ENCODE peak calls at places on chromosome 15, in four cellular contexts. R is KBM-7, K is cardiac fibroblast, B is cardiac septum. P is an unnamed sample.

GRCh38 chr15:70200511-70200991 is 102.8 kb upstream of the TLE3 start:
- DNase-seq in R (peak), K (no peak), B (peak), P (no peak)

GRCh38 chr15:39455502-39455991 is 125.3 kb upstream of the THBS1 start:
- DNase-seq in R (no peak), K (peak), B (no peak), P (no peak)

GRCh38 chr15:50697109-50697797 is 10.7 kb upstream of the TRPM7 start:
- DNase-seq in R (no peak), K (peak), B (no peak), P (no peak)

GRCh38 chr15:41017051-41017735 is 63.9 kb downstream of the CHAC1 start:
- DNase-seq in R (peak), K (no peak), B (no peak), P (peak)

GRCh38 chr15:41561777-41562145 is 2.7 kb downstream of the TYRO3 start:
- DNase-seq in R (no peak), K (peak), B (no peak), P (peak)

GRCh38 chr15:23038741-23039150 is 623 bp downstream of the TUBGCP5 start:
- DNase-seq in R (peak), K (peak), B (no peak), P (peak)

GRCh38 chr15:56832125-56832524 is 86.3 kb upstream of the TCF12 start:
- DNase-seq in R (no peak), K (peak), B (peak), P (peak)

GRCh38 chr15:80660114-80660513 is 35.0 kb upstream of the ABHD17C start:
- DNase-seq in R (no peak), K (peak), B (no peak), P (peak)

GRCh38 chr15:39192979-39193559 is 387.8 kb upstream of the THBS1 start:
- DNase-seq in R (no peak), K (no peak), B (no peak), P (no peak)

GRCh38 chr15:70714575-70714974 is 48.8 kb downstream of the UACA start:
- DNase-seq in R (no peak), K (peak), B (no peak), P (no peak)

GRCh38 chr15:88021601-88022000 is 234.9 kb downstream of the NTRK3 start:
- DNase-seq in R (no peak), K (no peak), B (no peak), P (no peak)

GRCh38 chr15:99307735-99308134 is 56.5 kb downstream of the LRRC28 start:
- DNase-seq in R (no peak), K (no peak), B (no peak), P (no peak)

GRCh38 chr15:76206325-76206976 is 104.8 kb downstream of the ETFA start:
- DNase-seq in R (no peak), K (peak), B (peak), P (peak)

GRCh38 chr15:101538177-101538576 is 48.7 kb upstream of the PCSK6 start:
- DNase-seq in R (no peak), K (no peak), B (peak), P (no peak)